ENCODE peak calls at places on chromosomes 4 and X, in six cellular contexts. J is psoas muscle, L is cardiac muscle cell, U is kidney, Z is WTC11, S is Peyer's patch. T is an unnamed sample.
A peak's percentile ranks its signal among the peaks of the same experiment; 100 is the strongest.

GRCh38 chr4:86921608-86922252 is 13.1 kb upstream of the AFF1 start:
- DNase-seq in L (peak; percentile 69), Z (no peak), J (no peak), U (no peak), S (no peak), T (no peak)

GRCh38 chrX:38664285-38664684 is 102.9 kb downstream of the TSPAN7 start:
- DNase-seq in Z (no peak), S (no peak), U (no peak), L (peak; percentile 53), J (no peak), T (peak; percentile 14)

GRCh38 chr4:46254788-46255187 is 130.9 kb upstream of the GABRG1 start:
- DNase-seq in S (no peak), U (no peak), J (no peak), L (peak; percentile 1), Z (no peak), T (no peak)

GRCh38 chr4:2071912-2072867 is 13.1 kb downstream of the NAT8L start:
- DNase-seq in J (peak; percentile 42), U (peak; percentile 72), S (peak; percentile 46), L (no peak), Z (peak; percentile 24), T (no peak)

GRCh38 chr4:87092389-87093141 is 127.9 kb downstream of the KLHL8 start:
- DNase-seq in J (peak; percentile 83), U (peak; percentile 96), L (peak; percentile 88), S (peak; percentile 68), Z (no peak), T (no peak)

GRCh38 chr4:107183155-107183774 is 147.2 kb upstream of the DKK2 start:
- DNase-seq in J (no peak), U (no peak), S (no peak), L (peak; percentile 79), Z (peak; percentile 10), T (peak; percentile 41)

GRCh38 chr4:1554876-1555265 is 129.2 kb downstream of the FAM53A start:
- DNase-seq in Z (no peak), L (no peak), U (no peak), J (no peak), S (no peak), T (no peak)

GRCh38 chr4:56979674-56980073 is 978 bp downstream of the POLR2B start:
- DNase-seq in Z (no peak), S (peak; percentile 53), L (peak; percentile 42), U (no peak), J (no peak), T (peak; percentile 39)

GRCh38 chr4:125975861-125976397 is 661.2 kb downstream of the FAT4 start:
- DNase-seq in Z (no peak), S (no peak), L (no peak), U (no peak), J (no peak), T (no peak)

GRCh38 chr4:25654971-25655963 is at the start of gene SLC34A2:
- DNase-seq in L (peak; percentile 28), J (no peak), S (peak; percentile 65), U (peak; percentile 91), Z (peak; percentile 85), T (peak; percentile 25)

GRCh38 chrX:16771483-16772398 is 14.5 kb upstream of the TXLNG start:
- DNase-seq in Z (peak; percentile 24), L (peak; percentile 83), U (no peak), J (no peak), S (peak; percentile 52), T (peak; percentile 2)

DNA sequence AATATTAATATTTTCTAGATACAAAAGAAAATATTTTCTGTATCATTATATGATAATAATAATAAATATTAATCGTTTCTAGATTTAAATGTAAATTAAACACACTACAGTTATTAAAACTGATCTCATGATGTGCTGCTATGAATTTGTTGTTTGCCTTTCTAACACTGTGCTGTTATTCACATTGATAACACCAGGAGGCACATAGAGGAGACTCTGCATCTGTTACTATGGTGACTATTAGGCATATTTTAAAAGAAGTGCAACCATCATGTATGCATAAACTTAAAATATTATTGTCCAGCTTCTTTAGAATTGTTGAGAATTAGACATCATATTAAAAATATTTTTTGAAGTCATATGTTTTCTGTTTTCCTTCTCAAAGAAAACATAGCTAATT is 11.8 kb upstream of the PDGFC start:
- DNase-seq in J (no peak), U (no peak), L (peak; percentile 48), S (no peak), Z (no peak), T (no peak)
- TF ChIP-seq CTCF in J (peak; percentile 27), U (no peak), L (peak; percentile 55), S (no peak), Z (no peak), T (peak; percentile 51)

GRCh38 chr4:141352328-141352727 is 131.6 kb downstream of the ZNF330 start:
- DNase-seq in U (no peak), L (no peak), J (no peak), S (no peak), Z (no peak), T (no peak)

GRCh38 chr4:141348589-141348988 is 127.9 kb downstream of the ZNF330 start:
- DNase-seq in J (no peak), Z (no peak), S (no peak), U (no peak), L (no peak), T (no peak)

GRCh38 chr4:141352775-141353544 is 132.3 kb downstream of the ZNF330 start:
- DNase-seq in Z (no peak), L (peak; percentile 92), S (no peak), U (no peak), J (no peak), T (no peak)

GRCh38 chr4:141347738-141348524 is 127.2 kb downstream of the ZNF330 start:
- DNase-seq in J (no peak), S (no peak), Z (no peak), L (peak; percentile 63), U (no peak), T (no peak)

GRCh38 chr4:141350122-141350904 is 129.6 kb downstream of the ZNF330 start:
- DNase-seq in S (peak; percentile 64), U (peak; percentile 46), L (peak; percentile 91), Z (no peak), J (no peak), T (no peak)
- TF ChIP-seq CTCF in S (no peak), U (no peak), L (no peak), Z (no peak), J (no peak), T (no peak)

GRCh38 chrX:48854898-48855297 is 19.5 kb upstream of the PCSK1N start:
- DNase-seq in J (no peak), S (no peak), L (peak; percentile 11), Z (peak; percentile 20), U (no peak), T (no peak)
- TF ChIP-seq CTCF in J (no peak), S (no peak), L (peak; percentile 40), Z (no peak), U (no peak), T (no peak)

DNA sequence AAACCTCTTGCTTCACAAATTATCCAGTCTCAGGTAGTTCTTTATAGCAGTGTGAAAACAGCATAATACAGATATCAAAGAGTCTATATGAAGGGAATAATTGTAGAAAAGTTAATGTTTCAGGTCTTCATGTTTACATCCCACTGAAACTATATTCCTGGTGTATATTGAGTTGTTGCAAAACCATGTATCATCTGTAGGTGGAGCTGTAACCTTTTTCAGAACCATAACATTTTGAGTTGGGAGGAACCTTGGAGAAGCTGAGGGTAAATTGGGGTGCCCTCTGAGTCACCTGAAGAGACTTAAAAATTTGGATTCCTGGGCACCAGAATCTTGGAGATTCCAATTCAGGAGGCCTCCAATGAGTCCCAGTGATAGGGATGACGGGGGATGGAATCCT is 51.9 kb upstream of the TAPT1 start:
- DNase-seq in S (no peak), J (no peak), Z (no peak), L (no peak), U (no peak), T (no peak)
- TF ChIP-seq CTCF in S (no peak), J (no peak), Z (peak; percentile 30), L (peak; percentile 16), U (no peak), T (peak; percentile 24)